ENCODE peak calls at places on chromosome 1, in ten cellular contexts. One of them, this sample, is unnamed. For H3K4me1, the result is how much of the 10 kb centered on the place peaks cover.

GRCh38 chr1:167515893-167516321 is 2.4 kb downstream of the CD247 start:
- DNase-seq in IMR-90: no peak
- DNase-seq in uterus: no peak
- DNase-seq in HCT116: no peak
- DNase-seq in gastrocnemius medialis: no peak
- DNase-seq in H1: peak
- DNase-seq in Peyer's patch: no peak
- DNase-seq in esophagus muscularis mucosa: no peak
- DNase-seq in A549: no peak
- DNase-seq in GM12878: no peak
- DNase-seq in this sample: no peak

GRCh38 chr1:39859859-39860812 is 23.2 kb downstream of the TRIT1 start:
- DNase-seq in H1: no peak
- DNase-seq in HCT116: no peak
- DNase-seq in uterus: no peak
- DNase-seq in A549: no peak
- DNase-seq in esophagus muscularis mucosa: no peak
- DNase-seq in Peyer's patch: no peak
- DNase-seq in gastrocnemius medialis: no peak
- DNase-seq in IMR-90: no peak
- DNase-seq in GM12878: no peak
- DNase-seq in this sample: no peak

GRCh38 chr1:115507256-115507589 is 134.5 kb upstream of the VANGL1 start:
- DNase-seq in H1: no peak
- DNase-seq in A549: peak
- DNase-seq in gastrocnemius medialis: no peak
- DNase-seq in HCT116: peak
- DNase-seq in uterus: no peak
- DNase-seq in esophagus muscularis mucosa: no peak
- DNase-seq in GM12878: no peak
- DNase-seq in IMR-90: peak
- DNase-seq in Peyer's patch: no peak
- DNase-seq in this sample: no peak

GRCh38 chr1:198880818-198881597 is 242.2 kb downstream of the PTPRC start:
- DNase-seq in A549: peak
- DNase-seq in H1: no peak
- DNase-seq in esophagus muscularis mucosa: no peak
- DNase-seq in uterus: no peak
- DNase-seq in HCT116: peak
- DNase-seq in GM12878: no peak
- DNase-seq in Peyer's patch: no peak
- DNase-seq in gastrocnemius medialis: no peak
- DNase-seq in IMR-90: peak
- DNase-seq in this sample: no peak

GRCh38 chr1:88504601-88505000 is 179.5 kb upstream of the PKN2 start:
- DNase-seq in Peyer's patch: no peak
- DNase-seq in HCT116: no peak
- DNase-seq in gastrocnemius medialis: no peak
- DNase-seq in esophagus muscularis mucosa: no peak
- DNase-seq in GM12878: no peak
- DNase-seq in IMR-90: no peak
- DNase-seq in uterus: no peak
- DNase-seq in A549: no peak
- DNase-seq in H1: no peak
- DNase-seq in this sample: no peak

GRCh38 chr1:234429434-234429806 is 49.6 kb downstream of the TARBP1 start:
- DNase-seq in HCT116: no peak
- DNase-seq in H1: no peak
- DNase-seq in A549: no peak
- DNase-seq in esophagus muscularis mucosa: no peak
- DNase-seq in Peyer's patch: no peak
- DNase-seq in GM12878: no peak
- DNase-seq in uterus: no peak
- DNase-seq in gastrocnemius medialis: no peak
- DNase-seq in IMR-90: no peak
- DNase-seq in this sample: no peak

GRCh38 chr1:20194224-20194623 is 7.9 kb upstream of the PLA2G2C start:
- DNase-seq in GM12878: no peak
- DNase-seq in uterus: no peak
- DNase-seq in Peyer's patch: no peak
- DNase-seq in A549: no peak
- DNase-seq in gastrocnemius medialis: no peak
- DNase-seq in HCT116: no peak
- DNase-seq in H1: no peak
- DNase-seq in esophagus muscularis mucosa: no peak
- DNase-seq in IMR-90: no peak
- DNase-seq in this sample: no peak

GRCh38 chr1:21577933-21578332 is 68.7 kb downstream of the ALPL start:
- DNase-seq in uterus: no peak
- DNase-seq in Peyer's patch: no peak
- DNase-seq in esophagus muscularis mucosa: no peak
- DNase-seq in HCT116: no peak
- DNase-seq in GM12878: no peak
- DNase-seq in IMR-90: no peak
- DNase-seq in A549: no peak
- DNase-seq in gastrocnemius medialis: no peak
- DNase-seq in H1: no peak
- DNase-seq in this sample: no peak

GRCh38 chr1:221708076-221708571 is 33.8 kb downstream of the DUSP10 start:
- DNase-seq in HCT116: no peak
- DNase-seq in IMR-90: no peak
- DNase-seq in A549: no peak
- DNase-seq in gastrocnemius medialis: peak
- DNase-seq in Peyer's patch: peak
- DNase-seq in GM12878: peak
- DNase-seq in esophagus muscularis mucosa: no peak
- DNase-seq in uterus: no peak
- DNase-seq in H1: no peak
- DNase-seq in this sample: no peak

GRCh38 chr1:199687321-199687720 is 340.2 kb upstream of the NR5A2 start:
- DNase-seq in IMR-90: peak
- DNase-seq in H1: no peak
- DNase-seq in A549: no peak
- DNase-seq in GM12878: no peak
- DNase-seq in uterus: no peak
- DNase-seq in esophagus muscularis mucosa: no peak
- DNase-seq in gastrocnemius medialis: no peak
- DNase-seq in Peyer's patch: no peak
- DNase-seq in HCT116: no peak
- DNase-seq in this sample: no peak

GRCh38 chr1:5822266-5822665 is 170.0 kb downstream of the NPHP4 start:
- DNase-seq in IMR-90: no peak
- DNase-seq in H1: no peak
- DNase-seq in gastrocnemius medialis: no peak
- DNase-seq in Peyer's patch: no peak
- DNase-seq in GM12878: no peak
- DNase-seq in A549: no peak
- DNase-seq in uterus: no peak
- DNase-seq in HCT116: no peak
- DNase-seq in esophagus muscularis mucosa: no peak
- DNase-seq in this sample: no peak

GRCh38 chr1:214473392-214473791 is 78.0 kb downstream of the PTPN14 start:
- DNase-seq in uterus: no peak
- DNase-seq in H1: no peak
- DNase-seq in esophagus muscularis mucosa: no peak
- DNase-seq in GM12878: no peak
- DNase-seq in IMR-90: peak
- DNase-seq in Peyer's patch: no peak
- DNase-seq in gastrocnemius medialis: no peak
- DNase-seq in HCT116: no peak
- DNase-seq in A549: peak
- DNase-seq in this sample: no peak

DNA sequence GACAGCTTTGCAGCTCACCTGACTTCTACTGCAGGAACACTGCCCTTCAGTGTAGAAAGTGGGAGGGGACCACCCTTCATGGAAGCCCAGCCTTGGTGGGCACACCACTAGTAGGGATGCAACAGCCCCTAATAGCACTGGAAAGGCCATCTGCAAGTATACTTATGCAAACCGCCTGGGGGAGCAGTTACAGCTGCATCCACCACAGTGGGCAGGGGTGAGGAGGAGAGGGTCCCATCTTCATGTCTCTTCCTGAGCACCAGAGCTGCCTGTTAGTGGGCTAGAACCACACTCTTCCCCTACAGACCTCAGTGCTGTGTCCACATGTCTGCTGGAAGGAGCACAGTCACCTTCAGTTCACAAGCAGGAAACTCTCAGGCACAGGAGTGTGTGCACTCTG is 66.2 kb upstream of the LHX8 start:
- DNase-seq in esophagus muscularis mucosa: no peak
- DNase-seq in gastrocnemius medialis: no peak
- DNase-seq in H1: no peak
- DNase-seq in Peyer's patch: no peak
- DNase-seq in GM12878: no peak
- DNase-seq in uterus: no peak
- DNase-seq in IMR-90: no peak
- DNase-seq in HCT116: no peak
- DNase-seq in A549: no peak
- DNase-seq in this sample: no peak
- H3K4me1 ChIP-seq in esophagus muscularis mucosa: under half
- H3K4me1 ChIP-seq in gastrocnemius medialis: under half
- H3K4me1 ChIP-seq in H1: under half
- H3K4me1 ChIP-seq in Peyer's patch: under half
- H3K4me1 ChIP-seq in GM12878: under half
- H3K4me1 ChIP-seq in uterus: under half
- H3K4me1 ChIP-seq in IMR-90: under half
- H3K4me1 ChIP-seq in HCT116: under half
- H3K4me1 ChIP-seq in A549: under half
- H3K4me1 ChIP-seq in this sample: under half

GRCh38 chr1:230715510-230715909 is 1.6 kb upstream of the AGT start:
- DNase-seq in GM12878: no peak
- DNase-seq in Peyer's patch: no peak
- DNase-seq in gastrocnemius medialis: no peak
- DNase-seq in H1: no peak
- DNase-seq in A549: no peak
- DNase-seq in HCT116: no peak
- DNase-seq in esophagus muscularis mucosa: no peak
- DNase-seq in IMR-90: no peak
- DNase-seq in uterus: no peak
- DNase-seq in this sample: no peak
- TF ChIP-seq CTCF in GM12878: no peak
- TF ChIP-seq CTCF in Peyer's patch: no peak
- TF ChIP-seq CTCF in gastrocnemius medialis: no peak
- TF ChIP-seq CTCF in H1: peak
- TF ChIP-seq CTCF in A549: no peak
- TF ChIP-seq CTCF in HCT116: no peak
- TF ChIP-seq CTCF in esophagus muscularis mucosa: no peak
- TF ChIP-seq CTCF in IMR-90: no peak
- TF ChIP-seq CTCF in uterus: no peak
- TF ChIP-seq CTCF in this sample: no peak

DNA sequence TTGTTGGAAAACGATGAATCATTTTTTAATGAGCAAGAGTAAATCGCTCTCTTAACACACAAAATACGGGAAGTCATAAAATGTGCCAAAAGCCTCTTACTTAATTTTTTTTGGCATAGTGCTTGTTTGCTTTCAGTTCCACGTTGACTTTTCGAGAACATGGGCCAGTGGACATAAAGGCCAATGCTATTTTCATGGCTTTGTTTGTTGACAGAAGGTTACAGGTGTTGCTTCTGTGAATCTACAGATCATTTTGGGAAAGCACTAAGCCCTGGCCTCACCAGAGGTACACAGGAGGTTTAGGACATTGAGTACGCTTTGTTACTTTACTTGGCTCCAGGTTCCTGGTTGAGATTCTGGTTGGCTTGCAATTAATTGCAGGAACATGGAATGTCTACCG is 199.4 kb upstream of the HMCN1 start:
- DNase-seq in H1: no peak
- DNase-seq in IMR-90: no peak
- DNase-seq in Peyer's patch: no peak
- DNase-seq in GM12878: no peak
- DNase-seq in uterus: no peak
- DNase-seq in gastrocnemius medialis: no peak
- DNase-seq in A549: no peak
- DNase-seq in HCT116: no peak
- DNase-seq in esophagus muscularis mucosa: no peak
- DNase-seq in this sample: peak
- TF ChIP-seq POLR2A in H1: no peak
- TF ChIP-seq POLR2A in IMR-90: no peak
- TF ChIP-seq POLR2A in Peyer's patch: no peak
- TF ChIP-seq POLR2A in GM12878: no peak
- TF ChIP-seq POLR2A in uterus: no peak
- TF ChIP-seq POLR2A in gastrocnemius medialis: no peak
- TF ChIP-seq POLR2A in A549: no peak
- TF ChIP-seq POLR2A in HCT116: no peak
- TF ChIP-seq POLR2A in esophagus muscularis mucosa: no peak
- TF ChIP-seq POLR2A in this sample: no peak

GRCh38 chr1:113721010-113721409 is 38.3 kb downstream of the PHTF1 start:
- DNase-seq in IMR-90: no peak
- DNase-seq in GM12878: no peak
- DNase-seq in HCT116: no peak
- DNase-seq in esophagus muscularis mucosa: no peak
- DNase-seq in H1: no peak
- DNase-seq in A549: no peak
- DNase-seq in gastrocnemius medialis: no peak
- DNase-seq in uterus: no peak
- DNase-seq in Peyer's patch: no peak
- DNase-seq in this sample: no peak
- H3K4me1 ChIP-seq in IMR-90: under half
- H3K4me1 ChIP-seq in GM12878: under half
- H3K4me1 ChIP-seq in HCT116: under half
- H3K4me1 ChIP-seq in esophagus muscularis mucosa: under half
- H3K4me1 ChIP-seq in H1: under half
- H3K4me1 ChIP-seq in A549: under half
- H3K4me1 ChIP-seq in gastrocnemius medialis: under half
- H3K4me1 ChIP-seq in uterus: under half
- H3K4me1 ChIP-seq in Peyer's patch: under half
- H3K4me1 ChIP-seq in this sample: under half

DNA sequence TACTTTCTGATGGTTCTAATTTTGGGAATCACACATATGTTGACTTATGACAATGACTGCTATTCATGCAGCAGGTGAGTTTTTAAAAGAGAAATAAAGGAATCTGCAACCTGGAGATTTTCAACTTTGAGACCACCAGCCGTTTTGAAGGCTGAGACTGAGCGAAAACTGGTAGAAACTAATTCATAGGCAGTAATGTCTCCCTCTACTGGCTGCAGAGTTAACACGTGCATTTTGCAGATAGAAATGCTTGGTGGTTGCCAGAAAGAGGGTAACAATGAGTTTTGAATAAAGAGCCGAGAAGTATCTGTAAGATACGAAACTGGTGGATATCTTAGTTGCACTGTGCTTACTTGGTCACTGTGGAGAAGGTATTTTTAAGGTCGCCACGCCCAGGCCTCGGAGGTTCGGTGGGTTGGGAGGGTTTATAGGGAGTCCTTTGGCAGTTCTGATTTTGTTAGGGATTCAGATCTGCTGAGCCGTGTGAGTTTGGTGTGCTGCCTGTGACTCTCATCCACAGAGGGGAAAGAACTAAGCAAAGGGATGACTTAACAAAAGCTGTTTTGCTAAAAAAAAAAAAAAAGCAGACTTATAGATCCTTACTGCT is 83.0 kb downstream of the RYR2 start:
- DNase-seq in Peyer's patch: no peak
- DNase-seq in IMR-90: no peak
- DNase-seq in GM12878: no peak
- DNase-seq in esophagus muscularis mucosa: no peak
- DNase-seq in HCT116: peak
- DNase-seq in uterus: no peak
- DNase-seq in A549: peak
- DNase-seq in gastrocnemius medialis: no peak
- DNase-seq in H1: no peak
- DNase-seq in this sample: no peak
- TF ChIP-seq CTCF in Peyer's patch: no peak
- TF ChIP-seq CTCF in IMR-90: no peak
- TF ChIP-seq CTCF in GM12878: peak
- TF ChIP-seq CTCF in esophagus muscularis mucosa: peak
- TF ChIP-seq CTCF in HCT116: peak
- TF ChIP-seq CTCF in uterus: no peak
- TF ChIP-seq CTCF in A549: peak
- TF ChIP-seq CTCF in gastrocnemius medialis: no peak
- TF ChIP-seq CTCF in H1: peak
- TF ChIP-seq CTCF in this sample: peak

This sample was measured in stomach.